ENCODE peak calls at places on chromosomes 16 and 17, in nine cellular contexts. One of them, this sample, is unnamed.
A peak's percentile ranks its signal among the peaks of the same experiment; 100 is the strongest.

GRCh38 chr17:68458260-68459029 is 1.1 kb upstream of the WIPI1 start:
- DNase-seq in HCT116: no peak
- DNase-seq in neural progenitor cell: no peak
- DNase-seq in SK-N-SH: no peak
- DNase-seq in MM.1S: peak; percentile 47
- DNase-seq in PC-3: no peak
- DNase-seq in hepatocyte: no peak
- DNase-seq in GM23248: no peak
- DNase-seq in OCI-LY7: peak; percentile 37
- DNase-seq in this sample: no peak

GRCh38 chr17:34366051-34366450 is 3.0 kb upstream of the CCL1 start:
- DNase-seq in HCT116: no peak
- DNase-seq in neural progenitor cell: no peak
- DNase-seq in SK-N-SH: no peak
- DNase-seq in MM.1S: peak; percentile 50
- DNase-seq in PC-3: no peak
- DNase-seq in hepatocyte: no peak
- DNase-seq in GM23248: no peak
- DNase-seq in OCI-LY7: peak; percentile 41
- DNase-seq in this sample: no peak

GRCh38 chr16:57781741-57782606 is 20.3 kb downstream of the KIFC3 start:
- DNase-seq in HCT116: no peak
- DNase-seq in neural progenitor cell: no peak
- DNase-seq in SK-N-SH: no peak
- DNase-seq in MM.1S: no peak
- DNase-seq in PC-3: no peak
- DNase-seq in hepatocyte: peak; percentile 51
- DNase-seq in GM23248: peak; percentile 76
- DNase-seq in OCI-LY7: no peak
- DNase-seq in this sample: no peak

GRCh38 chr16:84820305-84820684 is 510 bp downstream of the CRISPLD2 start:
- DNase-seq in HCT116: no peak
- DNase-seq in neural progenitor cell: no peak
- DNase-seq in SK-N-SH: no peak
- DNase-seq in MM.1S: no peak
- DNase-seq in PC-3: peak; percentile 7
- DNase-seq in hepatocyte: no peak
- DNase-seq in GM23248: peak; percentile 66
- DNase-seq in OCI-LY7: no peak
- DNase-seq in this sample: no peak

GRCh38 chr16:1985466-1986150 is 1.6 kb downstream of the GFER start:
- DNase-seq in HCT116: no peak
- DNase-seq in neural progenitor cell: no peak
- DNase-seq in SK-N-SH: no peak
- DNase-seq in MM.1S: no peak
- DNase-seq in PC-3: peak; percentile 44
- DNase-seq in hepatocyte: no peak
- DNase-seq in GM23248: no peak
- DNase-seq in OCI-LY7: no peak
- DNase-seq in this sample: no peak

GRCh38 chr16:59210955-59211541 is 476.9 kb upstream of the GOT2 start:
- DNase-seq in HCT116: no peak
- DNase-seq in neural progenitor cell: peak; percentile 81
- DNase-seq in SK-N-SH: no peak
- DNase-seq in MM.1S: no peak
- DNase-seq in PC-3: no peak
- DNase-seq in hepatocyte: peak; percentile 60
- DNase-seq in GM23248: peak; percentile 22
- DNase-seq in OCI-LY7: no peak
- DNase-seq in this sample: peak; percentile 83

GRCh38 chr17:42233994-42234393 is 39.7 kb upstream of the GHDC start:
- DNase-seq in HCT116: no peak
- DNase-seq in neural progenitor cell: no peak
- DNase-seq in SK-N-SH: no peak
- DNase-seq in MM.1S: no peak
- DNase-seq in PC-3: no peak
- DNase-seq in hepatocyte: no peak
- DNase-seq in GM23248: no peak
- DNase-seq in OCI-LY7: no peak
- DNase-seq in this sample: no peak

GRCh38 chr17:13306310-13306962 is 288.6 kb upstream of the ELAC2 start:
- DNase-seq in HCT116: peak; percentile 81
- DNase-seq in neural progenitor cell: peak; percentile 75
- DNase-seq in SK-N-SH: peak; percentile 60
- DNase-seq in MM.1S: no peak
- DNase-seq in PC-3: peak; percentile 86
- DNase-seq in hepatocyte: peak; percentile 71
- DNase-seq in GM23248: peak; percentile 89
- DNase-seq in OCI-LY7: peak; percentile 21
- DNase-seq in this sample: peak; percentile 83

GRCh38 chr17:5467416-5467815 is 1.4 kb downstream of the DHX33 start:
- DNase-seq in HCT116: no peak
- DNase-seq in neural progenitor cell: peak; percentile 11
- DNase-seq in SK-N-SH: peak; percentile 54
- DNase-seq in MM.1S: no peak
- DNase-seq in PC-3: no peak
- DNase-seq in hepatocyte: no peak
- DNase-seq in GM23248: peak; percentile 23
- DNase-seq in OCI-LY7: no peak
- DNase-seq in this sample: no peak

GRCh38 chr17:66829386-66829864 is 5.5 kb upstream of the CACNG5 start:
- DNase-seq in HCT116: no peak
- DNase-seq in neural progenitor cell: peak; percentile 87
- DNase-seq in SK-N-SH: no peak
- DNase-seq in MM.1S: no peak
- DNase-seq in PC-3: peak; percentile 77
- DNase-seq in hepatocyte: peak; percentile 91
- DNase-seq in GM23248: peak; percentile 82
- DNase-seq in OCI-LY7: no peak
- DNase-seq in this sample: peak; percentile 92

GRCh38 chr17:55134486-55135157 is 130.1 kb upstream of the HLF start:
- DNase-seq in HCT116: no peak
- DNase-seq in neural progenitor cell: no peak
- DNase-seq in SK-N-SH: no peak
- DNase-seq in MM.1S: no peak
- DNase-seq in PC-3: peak; percentile 69
- DNase-seq in hepatocyte: no peak
- DNase-seq in GM23248: peak; percentile 51
- DNase-seq in OCI-LY7: no peak
- DNase-seq in this sample: no peak

GRCh38 chr16:22252317-22252716 is 44.9 kb upstream of the POLR3E start:
- DNase-seq in HCT116: no peak
- DNase-seq in neural progenitor cell: no peak
- DNase-seq in SK-N-SH: no peak
- DNase-seq in MM.1S: no peak
- DNase-seq in PC-3: no peak
- DNase-seq in hepatocyte: no peak
- DNase-seq in GM23248: no peak
- DNase-seq in OCI-LY7: no peak
- DNase-seq in this sample: peak; percentile 50

GRCh38 chr17:47257651-47258339 is 4.2 kb downstream of the ITGB3 start:
- DNase-seq in HCT116: no peak
- DNase-seq in neural progenitor cell: no peak
- DNase-seq in SK-N-SH: no peak
- DNase-seq in MM.1S: no peak
- DNase-seq in PC-3: peak; percentile 88
- DNase-seq in hepatocyte: no peak
- DNase-seq in GM23248: peak; percentile 92
- DNase-seq in OCI-LY7: no peak
- DNase-seq in this sample: no peak

GRCh38 chr16:31868701-31869167 is 4.9 kb upstream of the ZNF267 start:
- DNase-seq in HCT116: peak; percentile 73
- DNase-seq in neural progenitor cell: peak; percentile 80
- DNase-seq in SK-N-SH: peak; percentile 65
- DNase-seq in MM.1S: peak; percentile 69
- DNase-seq in PC-3: peak; percentile 75
- DNase-seq in hepatocyte: peak; percentile 87
- DNase-seq in GM23248: peak; percentile 81
- DNase-seq in OCI-LY7: peak; percentile 80
- DNase-seq in this sample: peak; percentile 77

DNA sequence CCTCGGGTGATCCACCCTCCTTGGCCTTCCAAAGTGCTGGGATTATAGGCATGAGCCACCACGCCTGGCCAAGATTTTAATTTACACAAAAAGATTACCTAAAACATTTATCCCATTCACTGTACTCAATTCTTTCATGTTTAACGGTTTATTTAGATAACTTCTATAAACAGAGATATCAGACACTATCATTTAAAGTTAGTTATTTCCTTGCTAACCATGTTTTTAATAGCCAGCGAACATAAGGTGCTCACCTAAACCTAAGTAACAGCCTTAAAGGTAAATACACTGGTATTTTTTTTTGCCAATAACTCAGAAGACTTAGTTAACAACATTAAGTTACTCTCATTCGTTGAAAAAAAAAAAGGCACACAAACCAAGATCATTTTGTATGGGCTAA is 82.0 kb upstream of the C17orf78 start:
- DNase-seq in HCT116: no peak
- DNase-seq in neural progenitor cell: no peak
- DNase-seq in SK-N-SH: no peak
- DNase-seq in MM.1S: no peak
- DNase-seq in PC-3: no peak
- DNase-seq in hepatocyte: no peak
- DNase-seq in GM23248: no peak
- DNase-seq in OCI-LY7: no peak
- DNase-seq in this sample: no peak
- H3K4me3 ChIP-seq in HCT116: no peak overlapping the region
- H3K4me3 ChIP-seq in neural progenitor cell: no peak overlapping the region
- H3K4me3 ChIP-seq in SK-N-SH: no peak overlapping the region
- H3K4me3 ChIP-seq in MM.1S: no peak overlapping the region
- H3K4me3 ChIP-seq in PC-3: no peak overlapping the region
- H3K4me3 ChIP-seq in hepatocyte: no peak overlapping the region
- H3K4me3 ChIP-seq in GM23248: no peak overlapping the region
- H3K4me3 ChIP-seq in OCI-LY7: no peak overlapping the region
- H3K4me3 ChIP-seq in this sample: no peak overlapping the region

GRCh38 chr17:73968680-73969079 is 234.8 kb upstream of the RPL38 start:
- DNase-seq in HCT116: no peak
- DNase-seq in neural progenitor cell: no peak
- DNase-seq in SK-N-SH: no peak
- DNase-seq in MM.1S: no peak
- DNase-seq in PC-3: no peak
- DNase-seq in hepatocyte: no peak
- DNase-seq in GM23248: no peak
- DNase-seq in OCI-LY7: no peak
- DNase-seq in this sample: peak; percentile 26
- TF ChIP-seq EZH2phosphoT487 in HCT116: no peak
- TF ChIP-seq EZH2phosphoT487 in neural progenitor cell: no peak
- TF ChIP-seq EZH2phosphoT487 in SK-N-SH: no peak
- TF ChIP-seq EZH2phosphoT487 in MM.1S: no peak
- TF ChIP-seq EZH2phosphoT487 in PC-3: no peak
- TF ChIP-seq EZH2phosphoT487 in hepatocyte: no peak
- TF ChIP-seq EZH2phosphoT487 in GM23248: no peak
- TF ChIP-seq EZH2phosphoT487 in OCI-LY7: no peak
- TF ChIP-seq EZH2phosphoT487 in this sample: no peak

DNA sequence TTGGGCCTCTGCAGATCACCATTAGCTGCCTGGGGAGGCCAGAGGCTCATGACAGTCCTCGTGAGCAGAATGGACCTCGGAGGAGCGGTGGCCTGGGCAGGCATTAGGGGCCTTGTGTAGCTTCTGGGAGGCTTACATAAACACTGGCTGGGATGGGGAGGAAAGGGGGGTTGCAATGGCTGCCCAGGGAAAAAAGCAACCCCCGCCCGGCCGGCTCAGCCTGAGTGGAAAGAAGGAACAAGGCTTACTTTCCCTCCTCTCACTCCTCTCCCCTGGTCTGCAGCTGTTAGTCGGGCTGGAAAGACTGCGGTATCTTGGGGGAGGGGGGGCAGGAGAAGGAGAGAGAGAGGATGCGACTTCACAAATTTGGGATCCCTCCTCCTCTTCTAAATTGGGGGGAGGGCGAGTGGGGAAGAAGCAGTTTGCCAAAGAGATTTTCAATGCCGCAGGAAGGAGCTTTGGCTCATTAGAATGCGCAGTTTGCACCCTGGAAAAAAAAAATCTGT is 6.4 kb upstream of the NR1D1 start:
- DNase-seq in HCT116: no peak
- DNase-seq in neural progenitor cell: peak; percentile 44
- DNase-seq in SK-N-SH: no peak
- DNase-seq in MM.1S: no peak
- DNase-seq in PC-3: no peak
- DNase-seq in hepatocyte: no peak
- DNase-seq in GM23248: no peak
- DNase-seq in OCI-LY7: no peak
- DNase-seq in this sample: peak; percentile 65
- H3K4me3 ChIP-seq in HCT116: no peak overlapping the region
- H3K4me3 ChIP-seq in neural progenitor cell: no peak overlapping the region
- H3K4me3 ChIP-seq in SK-N-SH: no peak overlapping the region
- H3K4me3 ChIP-seq in MM.1S: no peak overlapping the region
- H3K4me3 ChIP-seq in PC-3: no peak overlapping the region
- H3K4me3 ChIP-seq in hepatocyte: no peak overlapping the region
- H3K4me3 ChIP-seq in GM23248: no peak overlapping the region
- H3K4me3 ChIP-seq in OCI-LY7: no peak overlapping the region
- H3K4me3 ChIP-seq in this sample: peak overlapping the region; percentile 40

GRCh38 chr17:60278237-60278636 is 113.7 kb downstream of the USP32 start:
- DNase-seq in HCT116: no peak
- DNase-seq in neural progenitor cell: no peak
- DNase-seq in SK-N-SH: no peak
- DNase-seq in MM.1S: no peak
- DNase-seq in PC-3: no peak
- DNase-seq in hepatocyte: no peak
- DNase-seq in GM23248: no peak
- DNase-seq in OCI-LY7: no peak
- DNase-seq in this sample: no peak

GRCh38 chr17:60280673-60281072 is 111.3 kb downstream of the USP32 start:
- DNase-seq in HCT116: no peak
- DNase-seq in neural progenitor cell: no peak
- DNase-seq in SK-N-SH: no peak
- DNase-seq in MM.1S: no peak
- DNase-seq in PC-3: no peak
- DNase-seq in hepatocyte: no peak
- DNase-seq in GM23248: no peak
- DNase-seq in OCI-LY7: no peak
- DNase-seq in this sample: no peak

GRCh38 chr17:60277258-60277657 is 114.7 kb downstream of the USP32 start:
- DNase-seq in HCT116: no peak
- DNase-seq in neural progenitor cell: no peak
- DNase-seq in SK-N-SH: no peak
- DNase-seq in MM.1S: no peak
- DNase-seq in PC-3: no peak
- DNase-seq in hepatocyte: no peak
- DNase-seq in GM23248: no peak
- DNase-seq in OCI-LY7: no peak
- DNase-seq in this sample: no peak
- TF ChIP-seq EZH2phosphoT487 in HCT116: no peak
- TF ChIP-seq EZH2phosphoT487 in neural progenitor cell: no peak
- TF ChIP-seq EZH2phosphoT487 in SK-N-SH: no peak
- TF ChIP-seq EZH2phosphoT487 in MM.1S: no peak
- TF ChIP-seq EZH2phosphoT487 in PC-3: no peak
- TF ChIP-seq EZH2phosphoT487 in hepatocyte: no peak
- TF ChIP-seq EZH2phosphoT487 in GM23248: no peak
- TF ChIP-seq EZH2phosphoT487 in OCI-LY7: no peak
- TF ChIP-seq EZH2phosphoT487 in this sample: no peak

This sample was measured in GM23338.